ENCODE peak calls at places on chromosomes 1 and 21, in five cellular contexts. Z, G, F, O and B are unnamed samples.

GRCh38 chr1:37391181-37391949 is 83.0 kb upstream of the ZC3H12A start:
- DNase-seq in F (no peak), Z (no peak), O (no peak), G (no peak), B (no peak)

GRCh38 chr1:39900662-39901485 is 843 bp downstream of the MYCL start:
- DNase-seq in G (peak; percentile 42), F (no peak), O (no peak), Z (peak; percentile 78), B (no peak)

GRCh38 chr1:150176593-150176992 is 26.9 kb downstream of the PLEKHO1 start:
- DNase-seq in G (no peak), Z (no peak), O (peak; percentile 66), F (no peak), B (no peak)

GRCh38 chr1:76381450-76382108 is 307.0 kb downstream of the ST6GALNAC3 start:
- DNase-seq in G (no peak), F (no peak), O (no peak), Z (no peak), B (no peak)

GRCh38 chr1:38055398-38055797 is 8.8 kb upstream of the POU3F1 start:
- DNase-seq in O (no peak), F (no peak), G (no peak), Z (no peak), B (no peak)

GRCh38 chr1:234958066-234958701 is 170.5 kb downstream of the TOMM20 start:
- DNase-seq in O (no peak), G (no peak), F (no peak), Z (no peak), B (peak; percentile 46)

GRCh38 chr1:216765346-216766300 is 42.4 kb upstream of the ESRRG start:
- DNase-seq in O (no peak), G (no peak), Z (no peak), F (no peak), B (no peak)

GRCh38 chr1:245810181-245810727 is 655.5 kb downstream of the KIF26B start:
- DNase-seq in G (no peak), F (no peak), O (no peak), Z (no peak), B (no peak)

GRCh38 chr1:14926818-14927555 is 226.6 kb upstream of the TMEM51 start:
- DNase-seq in Z (no peak), O (no peak), F (no peak), G (no peak), B (no peak)

GRCh38 chr1:171134194-171134924 is 43.7 kb downstream of the FMO3 start:
- DNase-seq in G (no peak), O (no peak), F (no peak), Z (no peak), B (no peak)

GRCh38 chr1:162217674-162218073 is 148.2 kb downstream of the NOS1AP start:
- DNase-seq in Z (no peak), O (peak; percentile 27), F (no peak), G (no peak), B (no peak)

GRCh38 chr1:209015092-209015491 is 568.4 kb upstream of the CAMK1G start:
- DNase-seq in F (no peak), O (no peak), Z (no peak), G (peak; percentile 19), B (no peak)

GRCh38 chr1:19967808-19968207 is 11.6 kb downstream of the PLA2G2A start:
- DNase-seq in F (peak; percentile 27), Z (no peak), O (no peak), G (peak; percentile 15), B (no peak)

GRCh38 chr1:192763756-192764155 is 45.1 kb upstream of the RGS2 start:
- DNase-seq in F (no peak), G (no peak), Z (no peak), O (peak; percentile 64), B (no peak)

GRCh38 chr1:23524716-23525401 is 6.2 kb downstream of the E2F2 start:
- DNase-seq in G (no peak), O (no peak), F (no peak), Z (no peak), B (peak; percentile 93)

GRCh38 chr1:105608713-105609112 is 1447.8 kb upstream of the PRMT6 start:
- DNase-seq in Z (no peak), O (peak; percentile 23), G (no peak), F (no peak), B (no peak)

GRCh38 chr1:235683653-235684052 is 34.1 kb upstream of the GNG4 start:
- DNase-seq in G (no peak), F (no peak), O (no peak), Z (no peak), B (no peak)

GRCh38 chr21:38443110-38443509 is 55.2 kb downstream of the ERG start:
- DNase-seq in Z (no peak), F (no peak), G (no peak), O (no peak), B (no peak)

GRCh38 chr1:21573971-21574458 is 64.8 kb downstream of the ALPL start:
- DNase-seq in O (peak; percentile 39), F (peak; percentile 60), G (peak; percentile 73), Z (peak; percentile 79), B (peak; percentile 38)

GRCh38 chr1:151898519-151898991 is 10.8 kb downstream of the THEM4 start:
- DNase-seq in Z (no peak), G (no peak), O (no peak), F (no peak), B (peak; percentile 44)

GRCh38 chr1:80417651-80418050 is 1383.1 kb upstream of the ADGRL2 start:
- DNase-seq in Z (no peak), G (no peak), F (no peak), O (peak; percentile 71), B (no peak)

GRCh38 chr1:224884428-224884827 is 45.0 kb upstream of the DNAH14 start:
- DNase-seq in G (no peak), Z (no peak), O (no peak), F (no peak), B (no peak)

GRCh38 chr1:209493584-209493983 is 89.9 kb upstream of the CAMK1G start:
- DNase-seq in O (no peak), Z (no peak), F (no peak), G (no peak), B (no peak)

GRCh38 chr1:117067528-117068370 is 7.6 kb downstream of the TTF2 start:
- DNase-seq in Z (no peak), F (peak; percentile 41), O (peak; percentile 47), G (peak; percentile 63), B (no peak)

GRCh38 chr1:65527211-65527610 is 106.7 kb downstream of the LEPR start:
- DNase-seq in O (peak; percentile 36), Z (no peak), F (no peak), G (no peak), B (no peak)

GRCh38 chr1:54391450-54392071 is 14.6 kb downstream of the SSBP3 start:
- DNase-seq in G (no peak), Z (no peak), O (no peak), F (no peak), B (no peak)

GRCh38 chr1:57167997-57168396 is 202.2 kb upstream of the C8B start:
- DNase-seq in O (no peak), F (no peak), Z (no peak), G (no peak), B (no peak)

DNA sequence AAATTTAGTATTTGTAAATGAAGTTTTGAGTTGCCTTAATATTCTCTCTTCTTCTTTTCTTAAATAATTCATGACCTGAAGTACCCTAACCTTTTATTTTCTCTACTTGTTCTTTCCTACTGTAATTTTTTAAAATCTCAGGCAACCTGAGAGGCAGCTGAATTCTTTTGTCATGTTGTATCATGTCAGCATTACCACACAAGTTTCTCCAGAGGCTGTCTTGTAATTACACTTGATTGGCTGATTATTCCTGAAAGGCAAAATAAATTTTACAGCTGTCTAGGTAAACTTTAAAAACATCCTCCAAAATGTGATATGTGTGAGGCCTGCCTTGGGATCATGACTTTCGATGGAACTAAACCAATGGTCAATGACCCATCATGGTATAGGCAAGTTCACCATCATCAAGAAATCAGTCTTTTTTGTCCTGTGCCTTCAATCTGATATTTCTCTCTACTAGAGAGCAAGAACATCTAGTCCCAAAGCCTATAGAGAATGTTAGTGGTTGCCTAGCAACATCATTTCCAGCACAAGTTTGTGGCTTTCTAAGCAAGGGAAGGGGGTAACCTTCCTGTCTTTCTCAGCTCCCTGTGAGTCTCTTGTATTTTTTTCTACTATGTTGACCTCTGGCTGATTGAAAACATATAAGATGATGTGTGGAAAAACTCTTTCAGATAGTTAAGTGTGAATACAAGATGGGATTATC is 115.5 kb downstream of the GABPA start:
- DNase-seq in F (no peak), O (no peak), G (no peak), Z (no peak), B (no peak)
- TF ChIP-seq CTCF in F (no peak), O (no peak), G (no peak), Z (no peak), B (no peak)

GRCh38 chr1:164912290-164912689 is 353.3 kb downstream of the PBX1 start:
- DNase-seq in Z (no peak), O (no peak), G (no peak), F (no peak), B (no peak)

DNA sequence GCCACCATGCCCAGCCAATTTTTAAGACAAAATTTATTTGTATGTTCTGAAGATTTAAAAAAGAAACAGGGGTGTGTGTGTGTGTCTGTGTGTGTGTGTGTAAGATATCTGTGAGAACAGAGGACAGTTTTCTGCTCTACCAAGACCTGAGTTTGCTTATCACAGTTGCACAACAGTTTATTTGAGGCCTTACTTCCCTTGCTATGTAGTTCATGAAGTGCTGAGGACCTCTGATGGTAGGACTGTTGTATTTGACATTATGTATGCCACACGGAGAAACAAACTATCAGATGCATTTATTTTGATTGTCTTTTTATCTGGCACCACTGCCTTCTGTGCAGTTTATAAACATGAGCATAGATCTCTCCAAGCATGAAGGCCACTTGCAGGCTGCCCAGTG is 355.2 kb downstream of the PBX1 start:
- DNase-seq in G (peak; percentile 21), F (no peak), O (peak; percentile 25), Z (no peak), B (no peak)
- TF ChIP-seq CTCF in G (no peak), F (no peak), O (peak; percentile 22), Z (peak; percentile 28), B (no peak)

GRCh38 chr1:46183119-46183842 is 7.0 kb upstream of the P3R3URF start:
- DNase-seq in F (peak; percentile 78), Z (peak; percentile 74), G (peak; percentile 97), O (peak; percentile 98), B (peak; percentile 85)
- TF ChIP-seq CTCF in F (no peak), Z (no peak), G (no peak), O (no peak), B (no peak)

DNA sequence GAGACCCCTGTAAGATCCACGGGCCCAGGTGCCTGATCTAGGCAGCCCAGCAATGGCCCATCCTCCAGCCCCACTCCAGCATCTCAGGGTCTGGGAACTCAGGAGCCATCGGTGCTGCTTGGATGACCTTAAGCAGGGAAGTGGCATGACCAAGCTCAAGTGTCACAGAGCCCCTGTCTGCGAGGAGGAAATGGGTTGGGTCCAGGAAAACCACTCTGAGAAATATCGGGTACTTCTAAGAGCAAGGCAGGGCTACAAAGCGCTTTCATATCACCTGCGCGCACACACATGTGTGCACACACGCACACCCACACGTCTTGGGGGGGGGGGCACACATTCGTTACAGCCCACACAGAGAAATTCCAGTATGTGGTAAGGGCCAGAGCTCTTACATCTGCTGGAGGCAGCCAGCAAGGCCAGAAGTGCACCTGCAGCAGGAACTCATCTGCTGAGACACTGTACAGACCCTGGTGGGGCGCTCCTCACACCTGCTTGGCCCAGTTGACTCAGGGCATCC is 32.6 kb upstream of the SPOCD1 start:
- DNase-seq in G (no peak), O (no peak), Z (peak; percentile 32), F (no peak), B (no peak)
- TF ChIP-seq CTCF in G (no peak), O (no peak), Z (no peak), F (no peak), B (no peak)

GRCh38 chr1:13570924-13571323 is 12.7 kb upstream of the PDPN start:
- DNase-seq in F (no peak), Z (no peak), G (no peak), O (no peak), B (no peak)
- TF ChIP-seq CTCF in F (no peak), Z (peak; percentile 37), G (no peak), O (no peak), B (no peak)

GRCh38 chr1:34696230-34696629 is 58.6 kb upstream of the GJB5 start:
- DNase-seq in G (no peak), O (no peak), F (no peak), Z (no peak), B (no peak)
- TF ChIP-seq CTCF in G (no peak), O (no peak), F (no peak), Z (no peak), B (no peak)